ENCODE peak calls at places on chromosomes 1 and 21, in six cellular contexts. D is fibroblast of gingiva, S is activated B cell treated with CpG ODN at 0.5 μM for 24 hours, N is mesenteric fat pad, C is RPMI7951, J is iris pigment epithelial cell. G is an unnamed sample.

GRCh38 chr1:172431721-172432192 is 11.3 kb downstream of the C1orf105 start:
- DNase-seq in D (no peak), S (no peak), N (no peak), C (no peak), J (no peak), G (no peak)

GRCh38 chr1:154943649-154944421 is 7.3 kb upstream of the PMVK start:
- DNase-seq in D (no peak), S (no peak), N (no peak), C (no peak), J (peak; percentile 21), G (peak; percentile 55)

GRCh38 chr1:999797-1000356 is at the start of gene HES4:
- DNase-seq in D (peak; percentile 85), S (peak; percentile 60), N (no peak), C (peak; percentile 76), J (peak; percentile 92), G (peak; percentile 69)

GRCh38 chr21:25638634-25639166 is 358 bp upstream of the JAM2 start:
- DNase-seq in D (peak; percentile 8), S (no peak), N (no peak), C (no peak), J (peak; percentile 4), G (no peak)

GRCh38 chr1:30976143-30976542 is 67.6 kb upstream of the SDC3 start:
- DNase-seq in D (peak; percentile 63), S (no peak), N (no peak), C (peak; percentile 28), J (peak; percentile 66), G (no peak)

GRCh38 chr1:203519053-203519770 is 25.3 kb downstream of the OPTC start:
- DNase-seq in D (no peak), S (no peak), N (no peak), C (no peak), J (no peak), G (no peak)

GRCh38 chr1:236685917-236686814 is at the start of gene ACTN2:
- DNase-seq in D (no peak), S (peak; percentile 41), N (no peak), C (peak; percentile 35), J (peak; percentile 10), G (no peak)

GRCh38 chr1:240245629-240246020 is 153.9 kb downstream of the FMN2 start:
- DNase-seq in D (peak; percentile 35), S (no peak), N (no peak), C (peak; percentile 35), J (no peak), G (no peak)

GRCh38 chr1:72777918-72778317 is 495.6 kb upstream of the NEGR1 start:
- DNase-seq in D (peak; percentile 2), S (no peak), N (no peak), C (no peak), J (peak; percentile 4), G (no peak)

GRCh38 chr1:160644399-160644798 is 2.4 kb downstream of the SLAMF1 start:
- DNase-seq in D (no peak), S (no peak), N (no peak), C (no peak), J (no peak), G (no peak)

GRCh38 chr21:35528109-35529042 is 479.3 kb upstream of the RUNX1 start:
- DNase-seq in D (peak; percentile 34), S (peak; percentile 40), N (no peak), C (peak; percentile 56), J (no peak), G (no peak)

GRCh38 chr1:239879321-239880170 is 212.1 kb upstream of the FMN2 start:
- DNase-seq in D (no peak), S (no peak), N (no peak), C (no peak), J (no peak), G (peak; percentile 38)

GRCh38 chr1:96365596-96365995 is 356.0 kb upstream of the PTBP2 start:
- DNase-seq in D (peak; percentile 75), S (no peak), N (no peak), C (peak; percentile 90), J (peak; percentile 66), G (no peak)

GRCh38 chr1:21490774-21491482 is 18.3 kb upstream of the ALPL start:
- DNase-seq in D (peak; percentile 69), S (no peak), N (peak; percentile 83), C (peak; percentile 57), J (peak; percentile 74), G (peak; percentile 17)

GRCh38 chr21:30710499-30710898 is 8.1 kb downstream of the KRTAP21-3 start:
- DNase-seq in D (no peak), S (no peak), N (no peak), C (peak; percentile 33), J (no peak), G (no peak)

GRCh38 chr1:48470506-48470905 is 1.5 kb downstream of the SPATA6 start:
- DNase-seq in D (peak; percentile 23), S (no peak), N (no peak), C (peak; percentile 45), J (no peak), G (no peak)

GRCh38 chr1:67724928-67725560 is 40.0 kb downstream of the GADD45A start:
- DNase-seq in D (peak; percentile 81), S (no peak), N (no peak), C (peak; percentile 95), J (peak; percentile 91), G (peak; percentile 94)

GRCh38 chr1:8604041-8604942 is 213.1 kb downstream of the RERE start:
- DNase-seq in D (peak; percentile 12), S (no peak), N (no peak), C (no peak), J (no peak), G (no peak)

GRCh38 chr1:30446100-30446499 is 277.3 kb downstream of the MATN1 start:
- DNase-seq in D (no peak), S (no peak), N (peak; percentile 59), C (no peak), J (no peak), G (no peak)

GRCh38 chr1:98468111-98468717 is 193.3 kb upstream of the SNX7 start:
- DNase-seq in D (peak; percentile 54), S (no peak), N (no peak), C (peak; percentile 70), J (peak; percentile 80), G (peak; percentile 46)

GRCh38 chr1:1287288-1288110 is 7.3 kb downstream of the SCNN1D start:
- DNase-seq in D (no peak), S (no peak), N (no peak), C (no peak), J (no peak), G (no peak)

GRCh38 chr1:227785812-227786608 is 29.5 kb upstream of the PRSS38 start:
- DNase-seq in D (no peak), S (no peak), N (peak; percentile 80), C (no peak), J (no peak), G (no peak)

GRCh38 chr1:166283190-166283589 is 116.4 kb upstream of the FAM78B start:
- DNase-seq in D (no peak), S (no peak), N (no peak), C (no peak), J (no peak), G (no peak)

GRCh38 chr1:83064589-83065242 is 934.2 kb downstream of the TTLL7 start:
- DNase-seq in D (no peak), S (no peak), N (no peak), C (peak; percentile 13), J (no peak), G (no peak)

GRCh38 chr1:231241751-231242150 is 739 bp downstream of the GNPAT start:
- DNase-seq in D (no peak), S (no peak), N (no peak), C (peak; percentile 11), J (no peak), G (peak; percentile 13)

GRCh38 chr1:31003613-31004230 is 61.8 kb downstream of the PUM1 start:
- DNase-seq in D (no peak), S (no peak), N (no peak), C (no peak), J (no peak), G (no peak)

GRCh38 chr1:173315296-173315695 is 108.2 kb upstream of the TNFSF4 start:
- DNase-seq in D (no peak), S (no peak), N (no peak), C (no peak), J (no peak), G (no peak)

GRCh38 chr1:94925561-94926364 is 1.1 kb downstream of the CNN3 start:
- DNase-seq in D (peak; percentile 79), S (peak; percentile 33), N (no peak), C (peak; percentile 94), J (peak; percentile 81), G (peak; percentile 86)

GRCh38 chr21:41603476-41603875 is 95.5 kb upstream of the TMPRSS2 start:
- DNase-seq in D (no peak), S (no peak), N (no peak), C (no peak), J (no peak), G (no peak)

GRCh38 chr1:58011978-58012377 is 534.5 kb downstream of the OMA1 start:
- DNase-seq in D (no peak), S (no peak), N (no peak), C (no peak), J (peak; percentile 1), G (no peak)

GRCh38 chr1:57222801-57223200 is 201.1 kb downstream of the DAB1 start:
- DNase-seq in D (no peak), S (no peak), N (no peak), C (no peak), J (no peak), G (no peak)

GRCh38 chr21:34910396-34910795 is 138.7 kb downstream of the RUNX1 start:
- DNase-seq in D (no peak), S (no peak), N (no peak), C (no peak), J (no peak), G (no peak)

GRCh38 chr1:228478912-228479665 is 8.1 kb upstream of the RNF187 start:
- DNase-seq in D (no peak), S (no peak), N (peak; percentile 59), C (no peak), J (no peak), G (no peak)

GRCh38 chr21:40054403-40054802 is 187.2 kb downstream of the PCP4 start:
- DNase-seq in D (no peak), S (no peak), N (no peak), C (no peak), J (no peak), G (no peak)

GRCh38 chr1:20147846-20148570 is 8.9 kb downstream of the PLA2G2F start:
- DNase-seq in D (no peak), S (no peak), N (no peak), C (no peak), J (no peak), G (no peak)

GRCh38 chr1:25072461-25072860 is 142.4 kb upstream of the RUNX3 start:
- DNase-seq in D (no peak), S (no peak), N (no peak), C (no peak), J (no peak), G (no peak)

GRCh38 chr1:32868085-32868484 is 2.6 kb downstream of the FNDC5 start:
- DNase-seq in D (no peak), S (no peak), N (peak; percentile 57), C (no peak), J (no peak), G (no peak)

GRCh38 chr21:27694667-27695066 is 727.8 kb upstream of the ADAMTS5 start:
- DNase-seq in D (no peak), S (no peak), N (no peak), C (peak; percentile 52), J (no peak), G (no peak)

GRCh38 chr1:10546896-10547295 is 72.1 kb downstream of the PEX14 start:
- DNase-seq in D (no peak), S (no peak), N (no peak), C (no peak), J (no peak), G (no peak)

GRCh38 chr1:175839678-175840669 is 96.6 kb upstream of the TNR start:
- DNase-seq in D (no peak), S (no peak), N (no peak), C (peak; percentile 3), J (peak; percentile 53), G (peak; percentile 34)